ENCODE peak calls at places on chromosomes 12 and 14, in four cellular contexts. X, U, G and T are unnamed samples.

GRCh38 chr14:77111021-77111420 is 13.0 kb downstream of the CIPC start:
- DNase-seq in X (no peak), U (peak; percentile 22), G (no peak), T (no peak)

GRCh38 chr14:51472881-51473280 is 178.8 kb upstream of the FRMD6 start:
- DNase-seq in X (no peak), U (no peak), G (no peak), T (no peak)

GRCh38 chr12:116539905-116540482 is 19.2 kb upstream of the MAP1LC3B2 start:
- DNase-seq in X (peak; percentile 20), U (peak; percentile 71), G (no peak), T (no peak)

GRCh38 chr12:65765436-65765813 is 58.9 kb upstream of the HMGA2 start:
- DNase-seq in X (no peak), U (peak; percentile 64), G (peak; percentile 36), T (no peak)

GRCh38 chr14:77859934-77860570 is 60.1 kb downstream of the ADCK1 start:
- DNase-seq in X (no peak), U (no peak), G (no peak), T (no peak)

GRCh38 chr12:53192531-53193021 is 11.9 kb upstream of the CSAD start:
- DNase-seq in X (no peak), U (no peak), G (no peak), T (no peak)

GRCh38 chr12:6235906-6236640 is 35.9 kb downstream of the CD9 start:
- DNase-seq in X (no peak), U (no peak), G (no peak), T (no peak)

GRCh38 chr14:63205850-63206249 is 1.6 kb downstream of the RHOJ start:
- DNase-seq in X (no peak), U (no peak), G (no peak), T (no peak)

GRCh38 chr12:123097521-123098084 is 53.3 kb downstream of the PITPNM2 start:
- DNase-seq in X (no peak), U (no peak), G (no peak), T (no peak)

DNA sequence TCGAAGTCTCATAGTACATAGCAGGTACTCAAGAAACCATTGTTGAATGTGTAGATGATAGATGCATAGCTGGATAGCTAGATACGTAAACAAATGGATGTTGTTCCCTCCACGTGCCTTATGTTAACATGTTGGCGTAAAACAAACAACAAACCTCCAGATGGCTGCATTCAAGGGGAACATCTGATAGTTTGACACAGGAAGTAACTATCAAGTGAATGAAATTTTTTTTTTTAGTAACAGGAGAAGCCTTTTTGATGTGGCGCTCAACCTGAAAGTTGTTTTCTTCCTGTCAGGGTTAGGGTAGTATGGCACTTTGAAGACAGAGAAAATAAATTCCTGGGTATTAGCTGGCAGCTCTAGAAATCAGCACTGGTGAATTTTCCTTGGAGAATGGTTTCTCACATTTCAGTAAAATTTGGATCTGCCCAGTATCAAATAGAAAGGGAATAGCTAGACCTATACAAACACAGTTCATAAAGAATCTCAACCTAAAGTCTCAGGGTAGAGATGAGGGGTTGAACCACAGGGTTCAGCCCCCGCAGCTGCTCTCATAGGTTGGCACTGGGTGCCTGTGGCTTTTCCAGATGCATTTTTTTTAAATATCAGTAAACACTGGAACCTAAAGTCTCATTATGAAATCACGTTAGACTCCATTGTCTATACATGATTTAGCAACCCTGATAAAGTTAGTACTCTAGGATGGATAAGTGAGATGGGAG is 18.8 kb upstream of the RAP1B start:
- DNase-seq in X (peak; percentile 64), U (no peak), G (no peak), T (no peak)
- H3K4me3 ChIP-seq in X (no peak overlapping the region), U (no peak overlapping the region), G (no peak overlapping the region), T (no peak overlapping the region)

GRCh38 chr12:54350743-54351142 is 13.5 kb downstream of the GPR84 start:
- DNase-seq in X (no peak), U (no peak), G (no peak), T (no peak)
- H3K4me3 ChIP-seq in X (no peak overlapping the region), U (no peak overlapping the region), G (no peak overlapping the region), T (no peak overlapping the region)

GRCh38 chr12:121365416-121366062 is 13.3 kb upstream of the ANAPC5 start:
- DNase-seq in X (no peak), U (no peak), G (no peak), T (no peak)

GRCh38 chr12:121366063-121366459 is 13.8 kb upstream of the ANAPC5 start:
- DNase-seq in X (no peak), U (no peak), G (no peak), T (no peak)

GRCh38 chr12:121364657-121365265 is 12.6 kb upstream of the ANAPC5 start:
- DNase-seq in X (no peak), U (no peak), G (no peak), T (no peak)
- H3K4me3 ChIP-seq in X (no peak overlapping the region), U (no peak overlapping the region), G (no peak overlapping the region), T (no peak overlapping the region)

GRCh38 chr12:100717733-100718067 is 76.9 kb upstream of the ANO4 start:
- DNase-seq in X (no peak), U (no peak), G (no peak), T (no peak)
- H3K4me3 ChIP-seq in X (no peak overlapping the region), U (peak overlapping the region; percentile 46), G (peak overlapping the region; percentile 48), T (peak overlapping the region; percentile 52)

GRCh38 chr12:112590281-112590680 is 171.5 kb downstream of the PTPN11 start:
- DNase-seq in X (no peak), U (no peak), G (no peak), T (no peak)
- H3K4me3 ChIP-seq in X (no peak overlapping the region), U (no peak overlapping the region), G (no peak overlapping the region), T (no peak overlapping the region)

DNA sequence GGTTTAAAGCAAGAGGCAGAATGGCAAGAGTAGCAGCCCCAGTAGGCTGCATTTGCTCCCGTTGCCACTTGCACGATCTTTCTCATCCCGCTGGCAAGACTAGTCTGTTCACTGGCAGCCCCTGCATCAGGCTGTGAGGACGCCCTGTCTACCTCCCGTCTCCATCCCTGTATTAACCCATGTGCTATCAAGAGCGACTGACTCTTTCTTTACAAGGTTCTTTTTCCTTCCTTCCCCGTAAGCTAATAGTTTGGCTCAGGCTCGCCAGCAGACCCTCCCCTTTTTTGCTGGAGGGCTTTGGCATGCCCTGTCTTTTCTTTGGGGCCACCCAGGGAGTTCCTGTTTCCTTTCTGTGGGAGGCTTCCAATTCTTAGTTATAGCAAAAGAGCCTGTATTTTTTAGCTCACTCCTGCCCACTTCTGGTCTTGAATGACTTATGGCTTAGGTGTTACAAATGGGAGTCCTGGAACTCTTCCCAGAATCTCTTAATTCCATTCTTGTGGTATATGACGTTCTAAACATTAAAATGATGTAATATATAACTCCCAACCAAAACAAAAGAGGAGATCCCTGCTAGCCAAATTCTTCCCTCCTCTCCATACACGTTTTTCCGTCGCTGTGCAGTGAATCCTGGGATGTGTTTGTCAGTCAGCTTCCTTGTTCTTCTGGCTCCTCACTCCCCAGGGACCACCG is 149.0 kb downstream of the PRKCH start:
- DNase-seq in X (no peak), U (peak; percentile 98), G (peak; percentile 98), T (peak; percentile 70)
- H3K4me3 ChIP-seq in X (no peak overlapping the region), U (peak overlapping the region; percentile 22), G (no peak overlapping the region), T (no peak overlapping the region)